ENCODE peak calls at places on chromosomes 12 and 14, in six cellular contexts. One of them, this sample, is unnamed.

GRCh38 chr12:132761032-132761910 is at the start of gene ANKLE2:
- DNase-seq in PC-3: peak; percentile 60
- DNase-seq in heart left ventricle: peak; percentile 61
- DNase-seq in RWPE1: peak; percentile 45
- DNase-seq in lower lobe of right lung: peak; percentile 71
- DNase-seq in H9: no peak
- DNase-seq in this sample: peak; percentile 51

GRCh38 chr12:102298022-102298421 is 100.4 kb upstream of the PMCH start:
- DNase-seq in PC-3: no peak
- DNase-seq in heart left ventricle: no peak
- DNase-seq in RWPE1: peak; percentile 8
- DNase-seq in lower lobe of right lung: no peak
- DNase-seq in H9: no peak
- DNase-seq in this sample: no peak

GRCh38 chr14:85453401-85453800 is 76.5 kb upstream of the FLRT2 start:
- DNase-seq in PC-3: no peak
- DNase-seq in heart left ventricle: no peak
- DNase-seq in RWPE1: no peak
- DNase-seq in lower lobe of right lung: no peak
- DNase-seq in H9: no peak
- DNase-seq in this sample: no peak

GRCh38 chr12:67940780-67941243 is 48.4 kb upstream of the IFNG-AS1 start:
- DNase-seq in PC-3: peak; percentile 87
- DNase-seq in heart left ventricle: no peak
- DNase-seq in RWPE1: peak; percentile 18
- DNase-seq in lower lobe of right lung: no peak
- DNase-seq in H9: no peak
- DNase-seq in this sample: no peak

GRCh38 chr12:129193263-129193871 is 340.1 kb downstream of the GLT1D1 start:
- DNase-seq in PC-3: peak; percentile 60
- DNase-seq in heart left ventricle: no peak
- DNase-seq in RWPE1: no peak
- DNase-seq in lower lobe of right lung: no peak
- DNase-seq in H9: peak; percentile 58
- DNase-seq in this sample: peak; percentile 17

GRCh38 chr12:54164402-54165145 is 24.2 kb downstream of the SMUG1 start:
- DNase-seq in PC-3: no peak
- DNase-seq in heart left ventricle: no peak
- DNase-seq in RWPE1: no peak
- DNase-seq in lower lobe of right lung: no peak
- DNase-seq in H9: peak; percentile 64
- DNase-seq in this sample: no peak

GRCh38 chr12:100372846-100373245 is 16.0 kb downstream of the SLC17A8 start:
- DNase-seq in PC-3: no peak
- DNase-seq in heart left ventricle: no peak
- DNase-seq in RWPE1: no peak
- DNase-seq in lower lobe of right lung: no peak
- DNase-seq in H9: peak; percentile 48
- DNase-seq in this sample: no peak

GRCh38 chr12:108519558-108519957 is 4.5 kb downstream of the FICD start:
- DNase-seq in PC-3: no peak
- DNase-seq in heart left ventricle: no peak
- DNase-seq in RWPE1: no peak
- DNase-seq in lower lobe of right lung: no peak
- DNase-seq in H9: peak; percentile 67
- DNase-seq in this sample: no peak

GRCh38 chr12:17652436-17652835 is 437.6 kb downstream of the RERGL start:
- DNase-seq in PC-3: no peak
- DNase-seq in heart left ventricle: no peak
- DNase-seq in RWPE1: no peak
- DNase-seq in lower lobe of right lung: no peak
- DNase-seq in H9: no peak
- DNase-seq in this sample: no peak

GRCh38 chr12:1703771-1704170 is 12.9 kb downstream of the ADIPOR2 start:
- DNase-seq in PC-3: no peak
- DNase-seq in heart left ventricle: no peak
- DNase-seq in RWPE1: no peak
- DNase-seq in lower lobe of right lung: no peak
- DNase-seq in H9: no peak
- DNase-seq in this sample: no peak

GRCh38 chr12:2355198-2355597 is 302.4 kb downstream of the CACNA1C start:
- DNase-seq in PC-3: no peak
- DNase-seq in heart left ventricle: no peak
- DNase-seq in RWPE1: no peak
- DNase-seq in lower lobe of right lung: no peak
- DNase-seq in H9: no peak
- DNase-seq in this sample: no peak

GRCh38 chr12:107990325-107990724 is 138.8 kb upstream of the WSCD2 start:
- DNase-seq in PC-3: peak; percentile 62
- DNase-seq in heart left ventricle: peak; percentile 23
- DNase-seq in RWPE1: no peak
- DNase-seq in lower lobe of right lung: no peak
- DNase-seq in H9: peak; percentile 80
- DNase-seq in this sample: peak; percentile 35

GRCh38 chr12:72869025-72869424 is 596.9 kb downstream of the TRHDE start:
- DNase-seq in PC-3: peak; percentile 4
- DNase-seq in heart left ventricle: no peak
- DNase-seq in RWPE1: no peak
- DNase-seq in lower lobe of right lung: no peak
- DNase-seq in H9: no peak
- DNase-seq in this sample: no peak

GRCh38 chr12:76883826-76884225 is 5.0 kb upstream of the CSRP2 start:
- DNase-seq in PC-3: no peak
- DNase-seq in heart left ventricle: peak; percentile 87
- DNase-seq in RWPE1: no peak
- DNase-seq in lower lobe of right lung: no peak
- DNase-seq in H9: no peak
- DNase-seq in this sample: peak; percentile 26

GRCh38 chr12:111227476-111228420 is 141.1 kb downstream of the PHETA1 start:
- DNase-seq in PC-3: no peak
- DNase-seq in heart left ventricle: no peak
- DNase-seq in RWPE1: no peak
- DNase-seq in lower lobe of right lung: no peak
- DNase-seq in H9: no peak
- DNase-seq in this sample: no peak

GRCh38 chr12:92762773-92763172 is 60.0 kb downstream of the PLEKHG7 start:
- DNase-seq in PC-3: no peak
- DNase-seq in heart left ventricle: no peak
- DNase-seq in RWPE1: peak; percentile 55
- DNase-seq in lower lobe of right lung: no peak
- DNase-seq in H9: no peak
- DNase-seq in this sample: no peak

GRCh38 chr12:115199831-115200230 is 515.9 kb upstream of the TBX3 start:
- DNase-seq in PC-3: no peak
- DNase-seq in heart left ventricle: no peak
- DNase-seq in RWPE1: no peak
- DNase-seq in lower lobe of right lung: no peak
- DNase-seq in H9: no peak
- DNase-seq in this sample: no peak

GRCh38 chr14:24279301-24280186 is 8.1 kb upstream of the RABGGTA start:
- DNase-seq in PC-3: peak; percentile 56
- DNase-seq in heart left ventricle: peak; percentile 81
- DNase-seq in RWPE1: no peak
- DNase-seq in lower lobe of right lung: no peak
- DNase-seq in H9: no peak
- DNase-seq in this sample: peak; percentile 69

GRCh38 chr14:22460461-22461195 is 128.4 kb downstream of the DAD1 start:
- DNase-seq in PC-3: peak; percentile 17
- DNase-seq in heart left ventricle: no peak
- DNase-seq in RWPE1: no peak
- DNase-seq in lower lobe of right lung: no peak
- DNase-seq in H9: no peak
- DNase-seq in this sample: no peak

GRCh38 chr14:33592298-33592697 is 358.6 kb downstream of the EGLN3 start:
- DNase-seq in PC-3: peak; percentile 31
- DNase-seq in heart left ventricle: no peak
- DNase-seq in RWPE1: no peak
- DNase-seq in lower lobe of right lung: no peak
- DNase-seq in H9: no peak
- DNase-seq in this sample: no peak

GRCh38 chr12:2649201-2650030 is 145.4 kb upstream of the FKBP4 start:
- DNase-seq in PC-3: no peak
- DNase-seq in heart left ventricle: no peak
- DNase-seq in RWPE1: no peak
- DNase-seq in lower lobe of right lung: no peak
- DNase-seq in H9: no peak
- DNase-seq in this sample: no peak

GRCh38 chr14:53683229-53683628 is 273.4 kb downstream of the BMP4 start:
- DNase-seq in PC-3: no peak
- DNase-seq in heart left ventricle: no peak
- DNase-seq in RWPE1: no peak
- DNase-seq in lower lobe of right lung: no peak
- DNase-seq in H9: no peak
- DNase-seq in this sample: no peak

GRCh38 chr12:96803969-96804368 is 103.1 kb upstream of the NEDD1 start:
- DNase-seq in PC-3: no peak
- DNase-seq in heart left ventricle: no peak
- DNase-seq in RWPE1: no peak
- DNase-seq in lower lobe of right lung: no peak
- DNase-seq in H9: no peak
- DNase-seq in this sample: no peak

GRCh38 chr12:121861549-121862254 is 3.0 kb upstream of the HPD start:
- DNase-seq in PC-3: no peak
- DNase-seq in heart left ventricle: no peak
- DNase-seq in RWPE1: no peak
- DNase-seq in lower lobe of right lung: no peak
- DNase-seq in H9: no peak
- DNase-seq in this sample: no peak
- H3K27ac ChIP-seq in PC-3: no peak overlapping the region
- H3K27ac ChIP-seq in heart left ventricle: no peak overlapping the region
- H3K27ac ChIP-seq in RWPE1: no peak overlapping the region
- H3K27ac ChIP-seq in lower lobe of right lung: no peak overlapping the region
- H3K27ac ChIP-seq in H9: no peak overlapping the region
- H3K27ac ChIP-seq in this sample: peak overlapping the region; percentile 38

GRCh38 chr12:78034025-78034424 is 203.3 kb downstream of the NAV3 start:
- DNase-seq in PC-3: no peak
- DNase-seq in heart left ventricle: no peak
- DNase-seq in RWPE1: no peak
- DNase-seq in lower lobe of right lung: no peak
- DNase-seq in H9: no peak
- DNase-seq in this sample: no peak
- H3K27ac ChIP-seq in PC-3: no peak overlapping the region
- H3K27ac ChIP-seq in heart left ventricle: no peak overlapping the region
- H3K27ac ChIP-seq in RWPE1: no peak overlapping the region
- H3K27ac ChIP-seq in lower lobe of right lung: no peak overlapping the region
- H3K27ac ChIP-seq in H9: no peak overlapping the region
- H3K27ac ChIP-seq in this sample: no peak overlapping the region

DNA sequence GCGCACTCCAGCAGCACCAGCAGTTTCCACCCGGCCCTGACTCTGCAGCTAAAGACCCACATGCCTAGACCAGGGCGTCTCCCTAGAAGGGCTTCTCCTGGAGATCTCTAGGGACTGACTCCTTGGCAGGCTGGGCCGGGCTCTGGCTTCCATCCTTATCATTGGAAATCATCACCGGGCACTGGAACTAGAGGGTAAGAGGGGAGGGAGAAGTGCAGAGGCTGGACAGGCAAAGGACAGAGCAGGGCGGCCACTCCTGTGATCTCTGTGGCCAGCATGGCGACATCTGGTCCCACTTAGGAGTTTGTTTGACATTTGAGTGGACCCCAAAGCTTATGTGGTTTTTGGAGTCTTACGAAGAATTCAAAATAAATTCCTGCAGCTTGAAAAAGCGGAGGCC is 7.1 kb downstream of the LTBP2 start:
- DNase-seq in PC-3: no peak
- DNase-seq in heart left ventricle: no peak
- DNase-seq in RWPE1: no peak
- DNase-seq in lower lobe of right lung: no peak
- DNase-seq in H9: no peak
- DNase-seq in this sample: no peak
- H3K27ac ChIP-seq in PC-3: no peak overlapping the region
- H3K27ac ChIP-seq in heart left ventricle: no peak overlapping the region
- H3K27ac ChIP-seq in RWPE1: peak overlapping the region; percentile 50
- H3K27ac ChIP-seq in lower lobe of right lung: peak overlapping the region; percentile 43
- H3K27ac ChIP-seq in H9: no peak overlapping the region
- H3K27ac ChIP-seq in this sample: no peak overlapping the region

GRCh38 chr12:46675736-46676135 is 150.1 kb downstream of the SLC38A4 start:
- DNase-seq in PC-3: peak; percentile 71
- DNase-seq in heart left ventricle: no peak
- DNase-seq in RWPE1: no peak
- DNase-seq in lower lobe of right lung: peak; percentile 47
- DNase-seq in H9: no peak
- DNase-seq in this sample: peak; percentile 20
- H3K27ac ChIP-seq in PC-3: peak overlapping the region; percentile 68
- H3K27ac ChIP-seq in heart left ventricle: no peak overlapping the region
- H3K27ac ChIP-seq in RWPE1: peak overlapping the region; percentile 77
- H3K27ac ChIP-seq in lower lobe of right lung: no peak overlapping the region
- H3K27ac ChIP-seq in H9: no peak overlapping the region
- H3K27ac ChIP-seq in this sample: no peak overlapping the region

GRCh38 chr14:100539319-100539645 is 47.9 kb downstream of the BEGAIN start:
- DNase-seq in PC-3: no peak
- DNase-seq in heart left ventricle: no peak
- DNase-seq in RWPE1: no peak
- DNase-seq in lower lobe of right lung: no peak
- DNase-seq in H9: no peak
- DNase-seq in this sample: no peak

GRCh38 chr14:100540926-100541620 is 46.1 kb downstream of the BEGAIN start:
- DNase-seq in PC-3: no peak
- DNase-seq in heart left ventricle: peak; percentile 17
- DNase-seq in RWPE1: no peak
- DNase-seq in lower lobe of right lung: peak; percentile 35
- DNase-seq in H9: no peak
- DNase-seq in this sample: peak; percentile 74

GRCh38 chr14:100540141-100540925 is 46.9 kb downstream of the BEGAIN start:
- DNase-seq in PC-3: no peak
- DNase-seq in heart left ventricle: peak; percentile 22
- DNase-seq in RWPE1: no peak
- DNase-seq in lower lobe of right lung: peak; percentile 37
- DNase-seq in H9: peak; percentile 74
- DNase-seq in this sample: peak; percentile 72

GRCh38 chr14:100538566-100539318 is 48.5 kb downstream of the BEGAIN start:
- DNase-seq in PC-3: no peak
- DNase-seq in heart left ventricle: peak; percentile 20
- DNase-seq in RWPE1: no peak
- DNase-seq in lower lobe of right lung: peak; percentile 41
- DNase-seq in H9: no peak
- DNase-seq in this sample: peak; percentile 15

GRCh38 chr14:100539766-100540140 is 47.5 kb downstream of the BEGAIN start:
- DNase-seq in PC-3: no peak
- DNase-seq in heart left ventricle: peak; percentile 23
- DNase-seq in RWPE1: no peak
- DNase-seq in lower lobe of right lung: peak; percentile 27
- DNase-seq in H9: no peak
- DNase-seq in this sample: peak; percentile 53
- H3K27ac ChIP-seq in PC-3: no peak overlapping the region
- H3K27ac ChIP-seq in heart left ventricle: no peak overlapping the region
- H3K27ac ChIP-seq in RWPE1: no peak overlapping the region
- H3K27ac ChIP-seq in lower lobe of right lung: no peak overlapping the region
- H3K27ac ChIP-seq in H9: no peak overlapping the region
- H3K27ac ChIP-seq in this sample: peak overlapping the region; percentile 93

GRCh38 chr12:6607751-6608591 is 792 bp upstream of the CHD4 start:
- DNase-seq in PC-3: peak; percentile 78
- DNase-seq in heart left ventricle: no peak
- DNase-seq in RWPE1: peak; percentile 84
- DNase-seq in lower lobe of right lung: peak; percentile 75
- DNase-seq in H9: peak; percentile 70
- DNase-seq in this sample: peak; percentile 78
- H3K27ac ChIP-seq in PC-3: peak overlapping the region; percentile 45
- H3K27ac ChIP-seq in heart left ventricle: peak overlapping the region; percentile 64
- H3K27ac ChIP-seq in RWPE1: peak overlapping the region; percentile 89
- H3K27ac ChIP-seq in lower lobe of right lung: peak overlapping the region; percentile 73
- H3K27ac ChIP-seq in H9: no peak overlapping the region
- H3K27ac ChIP-seq in this sample: peak overlapping the region; percentile 83

GRCh38 chr14:81819910-81820309 is 286.3 kb upstream of the SEL1L start:
- DNase-seq in PC-3: no peak
- DNase-seq in heart left ventricle: no peak
- DNase-seq in RWPE1: no peak
- DNase-seq in lower lobe of right lung: no peak
- DNase-seq in H9: no peak
- DNase-seq in this sample: no peak
- H3K27ac ChIP-seq in PC-3: no peak overlapping the region
- H3K27ac ChIP-seq in heart left ventricle: no peak overlapping the region
- H3K27ac ChIP-seq in RWPE1: no peak overlapping the region
- H3K27ac ChIP-seq in lower lobe of right lung: no peak overlapping the region
- H3K27ac ChIP-seq in H9: no peak overlapping the region
- H3K27ac ChIP-seq in this sample: no peak overlapping the region